ENCODE peak calls at places on chromosomes 11 and 22, in eight cellular contexts. N is CD8-positive, alpha-beta T cell; P is stomach; Z is Panc1; S is lower lobe of right lung; H is left ventricle myocardium inferior; T is B cell; K is thoracic aorta. E is an unnamed sample.

GRCh38 chr11:132114185-132114584 is 743.8 kb downstream of the NTM start:
- DNase-seq in N (no peak), P (peak), Z (no peak), S (no peak), H (no peak), T (no peak), K (no peak), E (no peak)

GRCh38 chr11:8811571-8811970 is 99.4 kb upstream of the AKIP1 start:
- DNase-seq in N (no peak), P (no peak), Z (no peak), S (no peak), H (no peak), T (no peak), K (no peak), E (no peak)

GRCh38 chr11:134019500-134019899 is 49.4 kb upstream of the JAM3 start:
- DNase-seq in N (no peak), P (no peak), Z (no peak), S (no peak), H (no peak), T (no peak), K (no peak), E (no peak)

GRCh38 chr11:47234669-47235075 is 13.9 kb downstream of the ACP2 start:
- DNase-seq in N (peak), P (peak), Z (no peak), S (peak), H (no peak), T (no peak), K (no peak), E (no peak)

GRCh38 chr22:24230911-24231656 is 13.8 kb downstream of the GGT5 start:
- DNase-seq in N (peak), P (peak), Z (no peak), S (peak), H (peak), T (peak), K (no peak), E (peak)

GRCh38 chr22:46106279-46107022 is 43.9 kb upstream of the PPARA start:
- DNase-seq in N (no peak), P (no peak), Z (no peak), S (no peak), H (no peak), T (no peak), K (no peak), E (no peak)

GRCh38 chr11:130816516-130816915 is 99.8 kb downstream of the SNX19 start:
- DNase-seq in N (no peak), P (no peak), Z (no peak), S (no peak), H (no peak), T (no peak), K (no peak), E (no peak)

GRCh38 chr11:776459-777287 is 614 bp downstream of the GATD1 start:
- DNase-seq in N (no peak), P (no peak), Z (no peak), S (peak), H (no peak), T (no peak), K (no peak), E (no peak)

GRCh38 chr11:134566311-134566710 is 154.3 kb upstream of the B3GAT1 start:
- DNase-seq in N (no peak), P (no peak), Z (no peak), S (no peak), H (no peak), T (no peak), K (no peak), E (no peak)

GRCh38 chr22:36166518-36167220 is 6.1 kb upstream of the APOL3 start:
- DNase-seq in N (no peak), P (no peak), Z (no peak), S (no peak), H (no peak), T (no peak), K (no peak), E (no peak)

GRCh38 chr11:67584205-67584880 is 731 bp downstream of the GSTP1 start:
- DNase-seq in N (no peak), P (peak), Z (no peak), S (peak), H (peak), T (peak), K (no peak), E (peak)

GRCh38 chr11:44876923-44877322 is 73.8 kb downstream of the TP53I11 start:
- DNase-seq in N (no peak), P (no peak), Z (no peak), S (no peak), H (no peak), T (no peak), K (no peak), E (no peak)

GRCh38 chr11:13761712-13762111 is 93.2 kb downstream of the FAR1 start:
- DNase-seq in N (no peak), P (no peak), Z (no peak), S (no peak), H (no peak), T (no peak), K (no peak), E (no peak)

DNA sequence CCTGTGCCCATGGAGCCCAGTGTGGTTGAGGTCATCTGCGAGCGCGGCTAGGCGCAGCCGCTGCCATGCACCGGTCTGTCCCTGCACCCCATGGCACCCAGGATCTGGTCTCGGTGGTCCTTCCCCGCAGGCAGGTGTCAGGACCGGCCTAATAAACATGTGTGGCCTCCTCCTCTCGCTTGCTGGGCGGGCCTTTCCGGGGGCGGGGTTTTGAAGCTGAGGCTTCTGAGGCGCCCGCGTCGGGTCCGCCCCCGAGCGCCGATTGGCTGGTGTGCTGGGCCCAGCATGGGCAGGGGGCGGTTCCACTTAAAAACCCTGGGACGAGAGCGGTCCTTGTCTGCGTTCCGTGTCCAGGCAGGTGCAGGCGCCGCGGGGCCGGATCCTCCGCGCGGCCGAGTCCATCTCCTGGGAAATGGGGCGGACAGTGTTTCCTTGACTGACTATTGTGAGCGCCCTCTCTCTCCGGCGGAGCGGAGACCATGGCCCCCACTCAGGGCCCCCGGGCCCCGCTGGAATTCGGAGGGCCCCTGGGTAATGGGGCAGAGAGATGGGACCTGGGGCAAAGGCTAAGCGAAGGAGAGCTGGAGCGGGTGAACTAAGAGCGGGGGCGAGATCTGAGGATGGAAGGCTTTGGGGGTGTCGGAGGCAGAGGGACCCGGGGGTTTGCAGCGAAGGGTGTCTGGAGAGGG is at the start of gene TM7SF2:
- DNase-seq in N (peak), P (peak), Z (peak), S (peak), H (peak), T (peak), K (peak), E (peak)
- TF ChIP-seq CTCF in N (no peak), P (no peak), Z (no peak), S (no peak), H (no peak), T (no peak), K (no peak), E (no peak)

DNA sequence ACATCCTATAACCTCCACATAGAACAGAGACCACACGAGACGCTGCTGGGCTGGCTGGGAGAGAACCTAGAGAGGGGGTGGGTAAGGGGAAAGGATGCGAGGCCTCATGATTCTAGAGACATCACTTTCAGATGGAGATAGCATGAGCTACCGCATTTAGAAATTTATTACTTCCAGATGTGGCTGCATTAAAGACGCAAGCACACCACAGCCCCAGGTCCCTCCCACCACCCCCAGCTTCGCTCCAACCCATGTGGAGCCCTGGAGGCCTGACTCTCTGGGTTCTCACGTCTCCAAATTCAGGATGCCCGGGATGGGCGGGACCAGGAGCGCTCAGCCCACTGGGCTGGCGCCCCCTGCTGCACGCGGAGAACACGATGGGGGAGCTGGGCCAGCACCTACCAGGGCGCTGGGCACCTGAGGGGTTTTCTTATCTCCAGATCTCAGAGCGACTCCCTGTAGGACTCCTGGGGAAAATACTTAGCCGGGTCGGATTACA is 13.6 kb downstream of the MRPL21 start:
- DNase-seq in N (no peak), P (no peak), Z (no peak), S (no peak), H (peak), T (no peak), K (no peak), E (peak)
- TF ChIP-seq CTCF in N (no peak), P (no peak), Z (no peak), S (peak), H (peak), T (no peak), K (peak), E (no peak)

GRCh38 chr11:86865436-86865835 is 65.1 kb downstream of the PRSS23 start:
- DNase-seq in N (no peak), P (no peak), Z (no peak), S (no peak), H (no peak), T (no peak), K (no peak), E (no peak)

GRCh38 chr11:86861810-86862209 is 61.5 kb downstream of the PRSS23 start:
- DNase-seq in N (no peak), P (no peak), Z (no peak), S (no peak), H (no peak), T (no peak), K (no peak), E (no peak)
- TF ChIP-seq CTCF in N (no peak), P (no peak), Z (peak), S (no peak), H (no peak), T (no peak), K (no peak), E (no peak)

DNA sequence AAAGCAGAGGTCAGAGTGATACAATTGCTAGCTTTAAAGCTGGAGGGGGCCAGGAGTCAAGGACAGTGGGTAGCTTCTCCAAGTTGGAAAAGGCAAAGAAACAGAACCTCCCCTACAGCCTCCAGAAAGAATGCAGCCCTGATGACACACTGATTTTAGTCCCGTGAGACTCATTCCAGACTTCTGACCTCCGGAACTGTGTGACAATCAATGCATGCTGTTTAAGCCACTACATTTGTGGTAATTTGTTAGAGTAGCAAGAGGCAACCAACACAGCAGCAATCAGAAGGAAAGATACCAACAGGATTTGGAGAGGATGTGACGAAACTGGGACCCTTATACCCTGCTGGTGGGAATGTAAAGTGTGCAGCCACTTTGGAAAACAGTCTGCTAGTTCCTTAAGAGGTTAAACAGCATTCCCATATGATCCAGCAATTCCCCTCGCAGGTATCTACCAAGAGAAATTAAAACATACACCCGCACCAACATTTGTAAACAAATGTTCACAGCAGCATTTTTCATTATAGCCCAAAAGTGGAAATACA is 66.7 kb downstream of the DSCAML1 start:
- DNase-seq in N (no peak), P (no peak), Z (no peak), S (no peak), H (no peak), T (no peak), K (no peak), E (no peak)
- TF ChIP-seq CTCF in N (no peak), P (no peak), Z (no peak), S (no peak), H (no peak), T (no peak), K (no peak), E (no peak)

DNA sequence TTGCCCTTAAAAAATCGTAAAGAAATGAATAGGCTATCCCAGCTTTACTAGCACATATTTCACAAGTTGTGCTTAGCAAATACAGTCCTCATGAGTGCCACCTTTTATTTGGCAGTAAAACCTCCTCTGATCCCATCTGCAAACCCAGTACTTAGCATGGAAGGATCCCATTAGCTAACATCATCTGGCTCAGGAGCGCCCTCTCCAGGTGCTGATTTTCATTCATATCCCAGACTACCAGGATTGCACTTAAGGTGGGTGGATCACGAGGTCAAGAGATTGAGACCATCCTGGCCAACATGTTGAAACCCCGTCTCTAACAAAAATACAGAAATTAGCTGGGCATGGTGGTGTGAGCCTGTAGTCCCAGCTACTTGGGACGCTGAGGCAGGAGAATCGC is 76.1 kb upstream of the PAX6 start:
- DNase-seq in N (no peak), P (no peak), Z (no peak), S (no peak), H (no peak), T (no peak), K (no peak), E (no peak)
- TF ChIP-seq CTCF in N (no peak), P (no peak), Z (peak), S (no peak), H (no peak), T (no peak), K (no peak), E (no peak)

GRCh38 chr22:37640591-37641250 is 1.3 kb downstream of the SH3BP1 start:
- DNase-seq in N (no peak), P (no peak), Z (no peak), S (no peak), H (no peak), T (no peak), K (no peak), E (peak)
- TF ChIP-seq CTCF in N (no peak), P (no peak), Z (no peak), S (no peak), H (no peak), T (no peak), K (no peak), E (no peak)

GRCh38 chr11:118996926-118997626 is 862 bp upstream of the CENATAC start:
- DNase-seq in N (no peak), P (no peak), Z (no peak), S (no peak), H (no peak), T (peak), K (no peak), E (no peak)
- TF ChIP-seq CTCF in N (peak), P (no peak), Z (no peak), S (peak), H (peak), T (peak), K (peak), E (no peak)

GRCh38 chr11:120694706-120695105 is 183.2 kb downstream of the GRIK4 start:
- DNase-seq in N (no peak), P (no peak), Z (no peak), S (no peak), H (no peak), T (no peak), K (no peak), E (no peak)

GRCh38 chr11:120695426-120695825 is 183.9 kb downstream of the GRIK4 start:
- DNase-seq in N (no peak), P (no peak), Z (no peak), S (no peak), H (no peak), T (no peak), K (no peak), E (no peak)

GRCh38 chr11:120698918-120699317 is 187.4 kb downstream of the GRIK4 start:
- DNase-seq in N (no peak), P (no peak), Z (no peak), S (no peak), H (no peak), T (no peak), K (no peak), E (no peak)

GRCh38 chr11:120696597-120696996 is 185.0 kb downstream of the GRIK4 start:
- DNase-seq in N (no peak), P (no peak), Z (no peak), S (no peak), H (no peak), T (no peak), K (no peak), E (no peak)
- TF ChIP-seq CTCF in N (no peak), P (no peak), Z (no peak), S (no peak), H (no peak), T (no peak), K (no peak), E (no peak)

DNA sequence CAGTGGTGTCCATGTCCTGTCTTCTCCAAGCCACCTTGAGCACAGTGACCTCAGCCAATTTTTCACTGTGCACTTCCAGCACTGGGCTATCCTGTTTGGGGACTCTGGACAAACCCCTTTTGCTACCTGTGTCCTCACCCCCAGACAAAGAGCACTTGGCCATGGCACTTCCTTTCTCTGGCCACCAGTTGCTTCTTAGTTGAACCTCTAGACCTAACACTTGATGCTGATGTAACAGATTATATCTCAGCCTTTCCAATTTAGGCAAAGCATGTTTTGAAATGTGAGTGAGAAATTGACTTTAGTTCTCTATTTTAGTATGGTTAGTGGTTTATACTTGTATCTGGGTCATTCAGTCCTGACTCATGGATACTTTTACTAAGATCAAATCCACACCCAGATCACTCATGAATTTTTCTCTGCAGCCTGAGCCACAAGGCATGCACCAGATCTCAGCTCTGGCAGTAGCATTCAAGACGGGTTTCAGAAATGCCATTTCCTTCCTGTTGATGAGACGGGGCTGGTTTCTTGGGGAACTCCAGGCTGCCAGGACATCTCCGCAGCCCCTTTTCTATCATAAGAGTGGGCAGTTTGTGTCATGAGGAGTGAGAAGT is 185.4 kb upstream of the TENM4 start:
- DNase-seq in N (no peak), P (no peak), Z (no peak), S (no peak), H (no peak), T (no peak), K (no peak), E (no peak)
- TF ChIP-seq CTCF in N (no peak), P (no peak), Z (no peak), S (no peak), H (no peak), T (no peak), K (no peak), E (no peak)